ENCODE peak calls at places on chromosomes 12 and 14, in nine cellular contexts. G is breast epithelium; U is stimulated activated CD4-positive, alpha-beta T cell treated with anti-CD3 and anti-CD28 coated beads, Interleukin-12 subunit alpha, Interleukin-12 subunit beta, amount 100 ng/mL, for 24 hours; L is ovary; S is mesendoderm; X is central memory CD4-positive, alpha-beta T cell; A is COR-L47; R is fibroblast of gingiva; V is LoVo. W is an unnamed sample.

GRCh38 chr14:105745433-105746123 is 219.2 kb downstream of the TMEM121 start:
- DNase-seq in G (no peak), U (no peak), L (no peak), S (no peak), X (no peak), A (no peak), R (no peak), V (no peak), W (no peak)

GRCh38 chr14:79487632-79488031 is 723.7 kb downstream of the DIO2 start:
- DNase-seq in G (no peak), U (no peak), L (no peak), S (peak; percentile 92), X (no peak), A (no peak), R (no peak), V (no peak), W (no peak)

GRCh38 chr12:6952121-6952859 is 1.1 kb downstream of the PTPN6 start:
- DNase-seq in G (no peak), U (no peak), L (peak; percentile 34), S (no peak), X (peak; percentile 20), A (no peak), R (no peak), V (no peak), W (no peak)

GRCh38 chr14:101027966-101028365 is 124.4 kb upstream of the RTL1 start:
- DNase-seq in G (no peak), U (no peak), L (peak; percentile 17), S (no peak), X (no peak), A (no peak), R (no peak), V (no peak), W (no peak)

GRCh38 chr12:131699434-131699833 is 11.5 kb upstream of the SFSWAP start:
- DNase-seq in G (no peak), U (no peak), L (no peak), S (no peak), X (no peak), A (no peak), R (no peak), V (no peak), W (no peak)

GRCh38 chr12:57236224-57236924 is 6.9 kb downstream of the SHMT2 start:
- DNase-seq in G (no peak), U (no peak), L (peak; percentile 19), S (peak; percentile 64), X (no peak), A (no peak), R (no peak), V (no peak), W (no peak)

GRCh38 chr12:22206111-22206728 is 128.3 kb downstream of the ST8SIA1 start:
- DNase-seq in G (no peak), U (no peak), L (no peak), S (no peak), X (no peak), A (no peak), R (no peak), V (no peak), W (no peak)

GRCh38 chr14:97329701-97330100 is 532.5 kb downstream of the VRK1 start:
- DNase-seq in G (no peak), U (no peak), L (no peak), S (peak; percentile 37), X (no peak), A (no peak), R (no peak), V (no peak), W (no peak)

GRCh38 chr14:24082411-24083080 is 11.2 kb downstream of the CPNE6 start:
- DNase-seq in G (no peak), U (no peak), L (no peak), S (no peak), X (no peak), A (no peak), R (no peak), V (no peak), W (no peak)

GRCh38 chr12:88698471-88698870 is 118.2 kb upstream of the KITLG start:
- DNase-seq in G (no peak), U (no peak), L (no peak), S (no peak), X (no peak), A (no peak), R (no peak), V (no peak), W (no peak)

GRCh38 chr12:124510301-124510970 is 57.0 kb downstream of the NCOR2 start:
- DNase-seq in G (no peak), U (no peak), L (no peak), S (no peak), X (no peak), A (no peak), R (no peak), V (no peak), W (no peak)